ENCODE peak calls at places on chromosome 22, in seven cellular contexts. One of them, this sample, is unnamed.

GRCh38 chr22:43892183-43892894 is 526 bp upstream of the PNPLA5 start:
- DNase-seq in mucosa of descending colon: no peak
- DNase-seq in AG09309: no peak
- DNase-seq in choroid plexus epithelial cell: no peak
- DNase-seq in HFF-Myc: no peak
- DNase-seq in endothelial cell: no peak
- DNase-seq in uterus: no peak
- DNase-seq in this sample: no peak

GRCh38 chr22:44133161-44133560 is 47.6 kb upstream of the PARVG start:
- DNase-seq in uterus: no peak
- DNase-seq in AG09309: no peak
- DNase-seq in HFF-Myc: no peak
- DNase-seq in endothelial cell: no peak
- DNase-seq in choroid plexus epithelial cell: peak; percentile 36
- DNase-seq in mucosa of descending colon: no peak
- DNase-seq in this sample: no peak

GRCh38 chr22:30114356-30114755 is 34.1 kb downstream of the HORMAD2 start:
- DNase-seq in endothelial cell: no peak
- DNase-seq in HFF-Myc: no peak
- DNase-seq in choroid plexus epithelial cell: no peak
- DNase-seq in AG09309: no peak
- DNase-seq in uterus: no peak
- DNase-seq in mucosa of descending colon: no peak
- DNase-seq in this sample: no peak

GRCh38 chr22:27937453-27937852 is 18.4 kb upstream of the PITPNB start:
- DNase-seq in mucosa of descending colon: no peak
- DNase-seq in uterus: no peak
- DNase-seq in HFF-Myc: no peak
- DNase-seq in AG09309: no peak
- DNase-seq in endothelial cell: no peak
- DNase-seq in choroid plexus epithelial cell: peak; percentile 40
- DNase-seq in this sample: no peak

GRCh38 chr22:25729016-25729415 is 13.0 kb upstream of the MYO18B start:
- DNase-seq in choroid plexus epithelial cell: no peak
- DNase-seq in mucosa of descending colon: no peak
- DNase-seq in uterus: no peak
- DNase-seq in endothelial cell: no peak
- DNase-seq in HFF-Myc: no peak
- DNase-seq in AG09309: no peak
- DNase-seq in this sample: no peak

GRCh38 chr22:33785283-33785991 is 134.8 kb downstream of the LARGE1 start:
- DNase-seq in choroid plexus epithelial cell: peak; percentile 69
- DNase-seq in AG09309: peak; percentile 39
- DNase-seq in mucosa of descending colon: no peak
- DNase-seq in HFF-Myc: peak; percentile 21
- DNase-seq in endothelial cell: no peak
- DNase-seq in uterus: no peak
- DNase-seq in this sample: peak; percentile 41

GRCh38 chr22:31036671-31037550 is 44.2 kb upstream of the SMTN start:
- DNase-seq in HFF-Myc: peak; percentile 41
- DNase-seq in choroid plexus epithelial cell: no peak
- DNase-seq in endothelial cell: no peak
- DNase-seq in uterus: peak; percentile 73
- DNase-seq in mucosa of descending colon: peak; percentile 52
- DNase-seq in AG09309: peak; percentile 85
- DNase-seq in this sample: no peak

GRCh38 chr22:50301581-50301991 is 5.9 kb downstream of the PLXNB2 start:
- DNase-seq in mucosa of descending colon: no peak
- DNase-seq in HFF-Myc: no peak
- DNase-seq in uterus: no peak
- DNase-seq in endothelial cell: no peak
- DNase-seq in choroid plexus epithelial cell: no peak
- DNase-seq in AG09309: no peak
- DNase-seq in this sample: no peak

GRCh38 chr22:27241430-27242110 is 560.0 kb downstream of the MN1 start:
- DNase-seq in endothelial cell: no peak
- DNase-seq in HFF-Myc: no peak
- DNase-seq in choroid plexus epithelial cell: no peak
- DNase-seq in mucosa of descending colon: no peak
- DNase-seq in AG09309: no peak
- DNase-seq in uterus: no peak
- DNase-seq in this sample: no peak

GRCh38 chr22:27032121-27032761 is 374.9 kb downstream of the MIAT start:
- DNase-seq in AG09309: no peak
- DNase-seq in uterus: peak; percentile 34
- DNase-seq in choroid plexus epithelial cell: peak; percentile 46
- DNase-seq in mucosa of descending colon: no peak
- DNase-seq in endothelial cell: peak; percentile 48
- DNase-seq in HFF-Myc: no peak
- DNase-seq in this sample: no peak

GRCh38 chr22:44047891-44048301 is 23.8 kb downstream of the PARVB start:
- DNase-seq in HFF-Myc: no peak
- DNase-seq in endothelial cell: no peak
- DNase-seq in choroid plexus epithelial cell: no peak
- DNase-seq in uterus: no peak
- DNase-seq in mucosa of descending colon: no peak
- DNase-seq in AG09309: no peak
- DNase-seq in this sample: no peak

GRCh38 chr22:28015676-28016601 is 96.9 kb upstream of the PITPNB start:
- DNase-seq in mucosa of descending colon: no peak
- DNase-seq in HFF-Myc: no peak
- DNase-seq in AG09309: no peak
- DNase-seq in endothelial cell: no peak
- DNase-seq in uterus: peak; percentile 11
- DNase-seq in choroid plexus epithelial cell: no peak
- DNase-seq in this sample: no peak

GRCh38 chr22:47626428-47627390 is 864.3 kb downstream of the TBC1D22A start:
- DNase-seq in AG09309: no peak
- DNase-seq in choroid plexus epithelial cell: no peak
- DNase-seq in endothelial cell: no peak
- DNase-seq in mucosa of descending colon: no peak
- DNase-seq in uterus: no peak
- DNase-seq in HFF-Myc: no peak
- DNase-seq in this sample: no peak

GRCh38 chr22:22461111-22461510 is 47.4 kb downstream of the ZNF280B start:
- DNase-seq in HFF-Myc: no peak
- DNase-seq in endothelial cell: no peak
- DNase-seq in choroid plexus epithelial cell: no peak
- DNase-seq in mucosa of descending colon: no peak
- DNase-seq in AG09309: no peak
- DNase-seq in uterus: no peak
- DNase-seq in this sample: no peak
- TF ChIP-seq CTCF in HFF-Myc: no peak
- TF ChIP-seq CTCF in endothelial cell: peak; percentile 5
- TF ChIP-seq CTCF in choroid plexus epithelial cell: no peak
- TF ChIP-seq CTCF in mucosa of descending colon: no peak
- TF ChIP-seq CTCF in AG09309: no peak
- TF ChIP-seq CTCF in uterus: no peak
- TF ChIP-seq CTCF in this sample: no peak

GRCh38 chr22:37745548-37746365 is 48.9 kb downstream of the TRIOBP start:
- DNase-seq in AG09309: no peak
- DNase-seq in choroid plexus epithelial cell: peak; percentile 86
- DNase-seq in HFF-Myc: no peak
- DNase-seq in mucosa of descending colon: peak; percentile 94
- DNase-seq in uterus: peak; percentile 91
- DNase-seq in endothelial cell: peak; percentile 87
- DNase-seq in this sample: no peak

GRCh38 chr22:37746366-37747089 is 49.7 kb downstream of the TRIOBP start:
- DNase-seq in HFF-Myc: no peak
- DNase-seq in choroid plexus epithelial cell: peak; percentile 16
- DNase-seq in uterus: no peak
- DNase-seq in endothelial cell: peak; percentile 62
- DNase-seq in AG09309: no peak
- DNase-seq in mucosa of descending colon: no peak
- DNase-seq in this sample: no peak

GRCh38 chr22:37742374-37743092 is 45.7 kb downstream of the TRIOBP start:
- DNase-seq in AG09309: peak; percentile 64
- DNase-seq in choroid plexus epithelial cell: peak; percentile 86
- DNase-seq in uterus: peak; percentile 70
- DNase-seq in mucosa of descending colon: no peak
- DNase-seq in HFF-Myc: no peak
- DNase-seq in endothelial cell: no peak
- DNase-seq in this sample: peak; percentile 61

GRCh38 chr22:37747090-37747714 is 50.4 kb downstream of the TRIOBP start:
- DNase-seq in AG09309: no peak
- DNase-seq in endothelial cell: peak; percentile 67
- DNase-seq in uterus: peak; percentile 57
- DNase-seq in HFF-Myc: no peak
- DNase-seq in mucosa of descending colon: no peak
- DNase-seq in choroid plexus epithelial cell: peak; percentile 27
- DNase-seq in this sample: no peak

DNA sequence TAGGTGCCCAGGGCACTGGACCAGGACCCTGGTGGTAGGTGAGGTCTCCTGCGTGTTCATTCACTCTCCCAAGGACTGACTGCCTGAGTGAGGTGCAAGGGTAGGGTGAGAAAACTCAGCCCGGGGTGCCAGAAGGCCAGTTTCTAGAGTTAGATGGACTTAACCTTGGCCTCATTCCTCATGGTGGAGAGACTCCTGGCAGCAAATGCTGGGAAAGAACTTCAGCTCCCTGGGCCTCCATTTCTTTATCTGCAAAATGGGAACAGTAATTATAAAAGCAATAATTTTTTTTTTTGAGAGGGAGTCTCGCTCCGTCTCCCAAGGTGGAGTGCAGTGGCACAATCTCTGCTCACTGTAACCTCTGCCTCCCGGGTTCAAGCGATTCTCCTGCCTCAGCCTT is 47.7 kb downstream of the TRIOBP start:
- DNase-seq in endothelial cell: no peak
- DNase-seq in mucosa of descending colon: no peak
- DNase-seq in HFF-Myc: no peak
- DNase-seq in uterus: no peak
- DNase-seq in AG09309: no peak
- DNase-seq in choroid plexus epithelial cell: no peak
- DNase-seq in this sample: no peak
- TF ChIP-seq CTCF in endothelial cell: no peak
- TF ChIP-seq CTCF in mucosa of descending colon: no peak
- TF ChIP-seq CTCF in HFF-Myc: no peak
- TF ChIP-seq CTCF in uterus: no peak
- TF ChIP-seq CTCF in AG09309: no peak
- TF ChIP-seq CTCF in choroid plexus epithelial cell: no peak
- TF ChIP-seq CTCF in this sample: no peak

GRCh38 chr22:48944756-48945620 is 882.7 kb downstream of the BRD1 start:
- DNase-seq in choroid plexus epithelial cell: no peak
- DNase-seq in AG09309: no peak
- DNase-seq in mucosa of descending colon: no peak
- DNase-seq in HFF-Myc: no peak
- DNase-seq in uterus: no peak
- DNase-seq in endothelial cell: no peak
- DNase-seq in this sample: no peak

GRCh38 chr22:48942698-48943566 is 884.7 kb downstream of the BRD1 start:
- DNase-seq in HFF-Myc: no peak
- DNase-seq in choroid plexus epithelial cell: no peak
- DNase-seq in AG09309: no peak
- DNase-seq in mucosa of descending colon: no peak
- DNase-seq in uterus: no peak
- DNase-seq in endothelial cell: no peak
- DNase-seq in this sample: no peak

GRCh38 chr22:48944433-48944755 is 883.3 kb downstream of the BRD1 start:
- DNase-seq in endothelial cell: no peak
- DNase-seq in HFF-Myc: no peak
- DNase-seq in uterus: no peak
- DNase-seq in mucosa of descending colon: no peak
- DNase-seq in choroid plexus epithelial cell: no peak
- DNase-seq in AG09309: no peak
- DNase-seq in this sample: no peak

GRCh38 chr22:48941903-48942625 is 885.6 kb downstream of the BRD1 start:
- DNase-seq in endothelial cell: no peak
- DNase-seq in choroid plexus epithelial cell: no peak
- DNase-seq in AG09309: no peak
- DNase-seq in HFF-Myc: no peak
- DNase-seq in uterus: no peak
- DNase-seq in mucosa of descending colon: no peak
- DNase-seq in this sample: no peak

DNA sequence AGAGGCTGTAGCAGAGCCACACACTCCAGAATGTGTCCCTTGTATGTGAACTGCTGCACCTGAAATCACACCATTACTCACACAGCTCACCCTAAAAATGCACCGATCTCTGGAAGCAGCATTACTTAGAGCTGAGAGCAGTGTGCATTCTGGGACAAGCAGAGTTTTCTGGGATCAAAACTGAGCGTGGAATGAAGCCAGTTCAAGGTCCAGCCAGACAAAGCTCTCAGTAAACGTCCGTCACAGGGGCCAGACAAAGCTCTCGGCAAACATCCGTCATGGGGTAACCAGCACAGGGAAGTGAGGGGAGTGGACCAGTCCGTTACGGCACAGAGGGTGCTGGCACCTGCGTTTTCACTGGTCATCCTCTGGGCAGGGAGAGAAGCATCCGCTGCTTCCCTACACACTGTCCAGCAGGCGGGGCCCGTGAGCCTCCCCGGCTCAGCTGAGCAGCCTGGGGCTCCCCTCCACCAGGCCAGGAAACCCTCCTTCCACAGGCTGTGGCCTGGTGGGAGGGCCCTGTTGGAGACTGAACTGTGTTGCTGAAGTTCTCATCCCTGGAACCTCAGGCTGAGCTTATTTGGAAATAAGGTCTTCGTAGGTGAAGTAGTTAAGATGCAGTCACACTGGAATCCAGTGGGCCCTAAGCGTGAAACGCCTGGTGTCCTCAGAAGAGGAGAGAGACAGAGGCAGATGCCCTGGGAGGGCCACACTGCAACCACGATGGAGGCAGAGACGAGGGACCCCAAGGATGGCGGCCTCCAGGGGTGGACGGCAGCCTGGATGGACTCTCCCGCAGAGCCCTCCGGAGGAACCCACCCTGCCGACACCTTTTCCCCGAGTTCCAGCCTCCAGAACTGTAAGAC is 883.9 kb downstream of the BRD1 start:
- DNase-seq in mucosa of descending colon: no peak
- DNase-seq in HFF-Myc: no peak
- DNase-seq in choroid plexus epithelial cell: no peak
- DNase-seq in AG09309: no peak
- DNase-seq in uterus: no peak
- DNase-seq in endothelial cell: peak; percentile 76
- DNase-seq in this sample: no peak
- TF ChIP-seq CTCF in mucosa of descending colon: no peak
- TF ChIP-seq CTCF in HFF-Myc: no peak
- TF ChIP-seq CTCF in choroid plexus epithelial cell: no peak
- TF ChIP-seq CTCF in AG09309: no peak
- TF ChIP-seq CTCF in uterus: no peak
- TF ChIP-seq CTCF in endothelial cell: peak; percentile 67
- TF ChIP-seq CTCF in this sample: no peak

DNA sequence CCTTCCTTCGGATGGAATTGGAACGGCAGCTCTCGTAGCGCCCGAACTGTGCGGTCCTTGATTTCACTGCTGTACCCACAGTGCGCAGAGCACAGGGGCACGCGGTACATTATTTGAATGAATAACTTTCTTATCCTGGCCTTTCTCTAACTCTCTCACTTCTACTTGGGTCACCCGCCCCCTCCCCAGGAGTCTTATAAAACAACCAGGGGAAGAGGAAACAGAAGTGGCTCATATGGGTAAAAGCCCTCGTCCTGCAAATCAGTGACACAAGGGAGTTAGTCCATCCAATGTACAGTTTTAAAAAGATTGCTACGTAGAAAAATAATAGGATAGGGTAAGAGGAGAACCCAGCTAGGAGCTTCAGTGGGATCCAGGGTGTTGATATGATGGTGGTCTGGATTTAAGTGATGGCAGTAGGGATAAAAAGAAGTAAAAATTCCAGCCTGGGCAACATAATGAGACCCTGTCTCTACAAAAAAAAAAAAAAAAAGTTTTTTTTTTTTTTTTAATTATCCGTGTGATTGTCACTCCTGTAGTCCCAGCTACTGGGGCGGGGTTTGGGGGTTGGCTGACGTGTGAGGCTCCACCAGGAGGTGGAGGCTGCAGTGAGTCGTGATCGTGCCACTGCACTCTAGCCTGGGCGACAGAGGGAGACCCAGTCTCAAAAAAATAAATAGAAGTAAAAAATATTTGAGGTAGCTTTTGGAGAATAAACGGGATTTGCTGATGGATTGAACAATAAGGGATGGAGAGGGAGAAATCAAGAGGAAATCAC is 7.1 kb upstream of the L3MBTL2 start:
- DNase-seq in AG09309: no peak
- DNase-seq in HFF-Myc: no peak
- DNase-seq in endothelial cell: peak; percentile 30
- DNase-seq in uterus: no peak
- DNase-seq in mucosa of descending colon: peak; percentile 66
- DNase-seq in choroid plexus epithelial cell: no peak
- DNase-seq in this sample: no peak
- TF ChIP-seq CTCF in AG09309: no peak
- TF ChIP-seq CTCF in HFF-Myc: no peak
- TF ChIP-seq CTCF in endothelial cell: no peak
- TF ChIP-seq CTCF in uterus: no peak
- TF ChIP-seq CTCF in mucosa of descending colon: no peak
- TF ChIP-seq CTCF in choroid plexus epithelial cell: peak; percentile 15
- TF ChIP-seq CTCF in this sample: no peak

This sample was measured in epithelial cell of proximal tubule.